ENCODE peak calls at places on chromosomes 3 and 15, in ten cellular contexts. O, W, D, V, X, U, M, T, Y and S are unnamed samples.

GRCh38 chr3:57446318-57446841 is 97.8 kb downstream of the DNAH12 start:
- DNase-seq in O (no peak), W (no peak), D (no peak), V (no peak), X (no peak), U (no peak), M (no peak), T (no peak), Y (no peak), S (no peak)

GRCh38 chr15:49424954-49425353 is 1.9 kb downstream of the FGF7 start:
- DNase-seq in O (no peak), W (no peak), D (no peak), V (no peak), X (no peak), U (no peak), M (no peak), T (no peak), Y (no peak), S (no peak)

GRCh38 chr3:40088527-40089170 is 220.9 kb upstream of the EIF1B start:
- DNase-seq in O (no peak), W (no peak), D (no peak), V (peak; percentile 68), X (no peak), U (no peak), M (no peak), T (no peak), Y (no peak), S (no peak)

GRCh38 chr15:43293402-43293801 is 26.7 kb upstream of the TGM5 start:
- DNase-seq in O (peak; percentile 4), W (no peak), D (no peak), V (no peak), X (peak; percentile 21), U (peak; percentile 47), M (no peak), T (peak; percentile 85), Y (no peak), S (peak; percentile 73)

GRCh38 chr3:55556622-55557531 is 69.8 kb upstream of the WNT5A start:
- DNase-seq in O (no peak), W (no peak), D (no peak), V (no peak), X (no peak), U (no peak), M (no peak), T (no peak), Y (no peak), S (no peak)

GRCh38 chr3:177606891-177607290 is 409.6 kb upstream of the TBL1XR1 start:
- DNase-seq in O (no peak), W (no peak), D (no peak), V (no peak), X (peak; percentile 52), U (no peak), M (no peak), T (no peak), Y (no peak), S (no peak)

GRCh38 chr15:74782596-74783071 is 754 bp downstream of the CSK start:
- DNase-seq in O (no peak), W (no peak), D (no peak), V (no peak), X (no peak), U (no peak), M (no peak), T (no peak), Y (no peak), S (no peak)

GRCh38 chr3:46845397-46845859 is 17.8 kb downstream of the MYL3 start:
- DNase-seq in O (no peak), W (peak; percentile 82), D (peak; percentile 53), V (no peak), X (no peak), U (peak; percentile 90), M (peak; percentile 81), T (peak; percentile 40), Y (peak; percentile 90), S (peak; percentile 89)

GRCh38 chr3:71006810-71007785 is 576.4 kb downstream of the FOXP1 start:
- DNase-seq in O (peak; percentile 41), W (no peak), D (no peak), V (no peak), X (peak; percentile 20), U (no peak), M (no peak), T (peak; percentile 9), Y (no peak), S (no peak)

GRCh38 chr3:133192363-133192945 is 154.3 kb downstream of the TMEM108 start:
- DNase-seq in O (no peak), W (no peak), D (no peak), V (no peak), X (no peak), U (no peak), M (no peak), T (no peak), Y (no peak), S (no peak)

GRCh38 chr3:126781889-126782491 is 78.0 kb downstream of the CHCHD6 start:
- DNase-seq in O (no peak), W (no peak), D (no peak), V (no peak), X (no peak), U (peak; percentile 60), M (no peak), T (no peak), Y (no peak), S (no peak)

GRCh38 chr3:29384640-29385039 is 103.8 kb downstream of the RBMS3 start:
- DNase-seq in O (no peak), W (no peak), D (no peak), V (no peak), X (no peak), U (peak; percentile 34), M (no peak), T (no peak), Y (no peak), S (no peak)

GRCh38 chr15:95684693-95685115 is 645.8 kb upstream of the NR2F2 start:
- DNase-seq in O (peak; percentile 72), W (no peak), D (no peak), V (no peak), X (no peak), U (no peak), M (no peak), T (peak; percentile 44), Y (no peak), S (no peak)

GRCh38 chr3:72018339-72018984 is 233.5 kb upstream of the PROK2 start:
- DNase-seq in O (no peak), W (no peak), D (no peak), V (no peak), X (no peak), U (no peak), M (no peak), T (peak; percentile 76), Y (no peak), S (peak; percentile 16)
- TF ChIP-seq EP300 in O (no peak), W (no peak), D (no peak), V (no peak), X (no peak), U (no peak), M (no peak), T (peak; percentile 51), Y (no peak), S (no peak)

DNA sequence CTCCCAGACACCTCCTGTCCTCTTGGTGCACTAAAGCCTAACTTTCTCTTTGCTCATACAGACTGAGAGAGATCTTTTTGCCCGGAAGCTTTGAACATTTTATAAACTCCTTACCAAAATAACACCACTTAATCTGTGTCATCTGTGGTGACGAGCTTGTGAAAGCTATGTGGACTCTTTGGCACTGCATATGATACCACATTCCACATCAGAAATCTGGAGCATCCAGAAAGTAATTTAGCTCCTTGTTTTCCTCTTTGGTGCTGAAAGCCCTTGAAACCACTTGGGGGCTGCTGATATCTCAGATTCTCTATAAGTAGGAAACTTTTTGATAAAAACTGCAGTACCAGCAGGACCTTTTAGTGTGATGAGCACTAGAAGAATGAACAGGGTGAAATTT is 128.3 kb downstream of the ALCAM start:
- DNase-seq in O (no peak), W (no peak), D (no peak), V (no peak), X (no peak), U (no peak), M (no peak), T (no peak), Y (no peak), S (no peak)
- TF ChIP-seq CTCF in O (no peak), W (no peak), D (no peak), V (no peak), X (no peak), U (no peak), M (no peak), T (no peak), Y (no peak), S (no peak)

GRCh38 chr15:93065641-93066045 is 23.4 kb downstream of the RGMA start:
- DNase-seq in O (no peak), W (no peak), D (no peak), V (no peak), X (no peak), U (no peak), M (no peak), T (no peak), Y (no peak), S (peak; percentile 65)
- TF ChIP-seq EP300 in O (no peak), W (no peak), D (no peak), V (no peak), X (no peak), U (no peak), M (no peak), T (no peak), Y (no peak), S (no peak)

GRCh38 chr3:73787620-73788019 is 162.9 kb upstream of the PDZRN3 start:
- DNase-seq in O (no peak), W (no peak), D (no peak), V (no peak), X (no peak), U (no peak), M (no peak), T (no peak), Y (no peak), S (no peak)
- TF ChIP-seq CTCF in O (no peak), W (no peak), D (no peak), V (no peak), X (no peak), U (no peak), M (no peak), T (no peak), Y (no peak), S (no peak)

DNA sequence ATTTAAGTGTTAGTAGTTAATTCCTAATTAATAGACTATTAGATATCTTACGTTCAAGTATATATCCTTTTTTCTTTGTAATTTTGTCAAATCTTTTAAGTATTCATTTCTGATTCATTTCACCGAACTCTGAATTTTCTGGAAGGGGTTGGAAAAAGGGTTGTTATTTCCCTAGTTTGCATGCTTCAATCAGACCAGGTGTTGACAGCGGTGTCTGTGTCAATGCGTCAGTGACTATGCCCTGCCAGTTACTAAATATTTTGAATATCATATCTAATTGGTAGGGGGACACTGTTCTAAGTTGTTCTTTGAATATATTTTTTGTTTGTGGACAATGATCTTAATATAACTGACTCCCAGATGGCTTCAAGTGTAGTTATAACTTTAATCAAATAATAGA is 62.7 kb upstream of the TNFSF10 start:
- DNase-seq in O (no peak), W (no peak), D (no peak), V (no peak), X (no peak), U (no peak), M (no peak), T (no peak), Y (no peak), S (no peak)
- TF ChIP-seq EP300 in O (no peak), W (no peak), D (no peak), V (no peak), X (no peak), U (no peak), M (no peak), T (no peak), Y (no peak), S (no peak)